ENCODE peak calls at places on chromosomes 11 and 22, in eight cellular contexts. One of them, this sample, is unnamed. For H3K4me1, the result is how much of the 10 kb centered on the place peaks cover.

GRCh38 chr11:33895752-33896137 is 3.9 kb upstream of the LMO2 start:
- DNase-seq in CD8-positive, alpha-beta memory T cell: no peak
- DNase-seq in esophagus muscularis mucosa: no peak
- DNase-seq in IMR-90: no peak
- DNase-seq in naive thymus-derived CD4-positive, alpha-beta T cell: no peak
- DNase-seq in body of pancreas: no peak
- DNase-seq in PC-3: no peak
- DNase-seq in colonic mucosa: no peak
- DNase-seq in this sample: no peak

GRCh38 chr11:13963949-13964770 is 1.6 kb downstream of the SPON1 start:
- DNase-seq in colonic mucosa: peak
- DNase-seq in IMR-90: no peak
- DNase-seq in esophagus muscularis mucosa: no peak
- DNase-seq in body of pancreas: no peak
- DNase-seq in CD8-positive, alpha-beta memory T cell: no peak
- DNase-seq in naive thymus-derived CD4-positive, alpha-beta T cell: peak
- DNase-seq in PC-3: peak
- DNase-seq in this sample: peak

GRCh38 chr22:32020117-32020516 is 22.9 kb upstream of the SLC5A1 start:
- DNase-seq in colonic mucosa: no peak
- DNase-seq in naive thymus-derived CD4-positive, alpha-beta T cell: no peak
- DNase-seq in body of pancreas: no peak
- DNase-seq in CD8-positive, alpha-beta memory T cell: no peak
- DNase-seq in IMR-90: peak
- DNase-seq in esophagus muscularis mucosa: no peak
- DNase-seq in PC-3: peak
- DNase-seq in this sample: no peak

GRCh38 chr22:46085831-46086576 is 64.3 kb upstream of the PPARA start:
- DNase-seq in IMR-90: no peak
- DNase-seq in PC-3: peak
- DNase-seq in CD8-positive, alpha-beta memory T cell: no peak
- DNase-seq in naive thymus-derived CD4-positive, alpha-beta T cell: no peak
- DNase-seq in colonic mucosa: peak
- DNase-seq in esophagus muscularis mucosa: no peak
- DNase-seq in body of pancreas: peak
- DNase-seq in this sample: peak

GRCh38 chr22:39290724-39291161 is 28.7 kb downstream of the RPL3 start:
- DNase-seq in body of pancreas: peak
- DNase-seq in esophagus muscularis mucosa: no peak
- DNase-seq in PC-3: peak
- DNase-seq in CD8-positive, alpha-beta memory T cell: no peak
- DNase-seq in IMR-90: peak
- DNase-seq in colonic mucosa: no peak
- DNase-seq in naive thymus-derived CD4-positive, alpha-beta T cell: no peak
- DNase-seq in this sample: peak

GRCh38 chr11:67466962-67467771 is 1.9 kb downstream of the TMEM134 start:
- DNase-seq in CD8-positive, alpha-beta memory T cell: no peak
- DNase-seq in colonic mucosa: no peak
- DNase-seq in PC-3: no peak
- DNase-seq in body of pancreas: no peak
- DNase-seq in IMR-90: no peak
- DNase-seq in esophagus muscularis mucosa: no peak
- DNase-seq in naive thymus-derived CD4-positive, alpha-beta T cell: no peak
- DNase-seq in this sample: no peak

GRCh38 chr22:48332438-48333322 is 1495.0 kb downstream of the BRD1 start:
- DNase-seq in naive thymus-derived CD4-positive, alpha-beta T cell: no peak
- DNase-seq in body of pancreas: no peak
- DNase-seq in PC-3: no peak
- DNase-seq in CD8-positive, alpha-beta memory T cell: no peak
- DNase-seq in esophagus muscularis mucosa: no peak
- DNase-seq in IMR-90: no peak
- DNase-seq in colonic mucosa: no peak
- DNase-seq in this sample: no peak

GRCh38 chr11:64292458-64293254 is 1.6 kb downstream of the KCNK4 start:
- DNase-seq in IMR-90: no peak
- DNase-seq in body of pancreas: no peak
- DNase-seq in PC-3: no peak
- DNase-seq in naive thymus-derived CD4-positive, alpha-beta T cell: no peak
- DNase-seq in colonic mucosa: no peak
- DNase-seq in esophagus muscularis mucosa: no peak
- DNase-seq in CD8-positive, alpha-beta memory T cell: no peak
- DNase-seq in this sample: no peak

GRCh38 chr11:6548121-6548520 is 51.0 kb downstream of the DNHD1 start:
- DNase-seq in IMR-90: no peak
- DNase-seq in CD8-positive, alpha-beta memory T cell: no peak
- DNase-seq in esophagus muscularis mucosa: no peak
- DNase-seq in naive thymus-derived CD4-positive, alpha-beta T cell: no peak
- DNase-seq in PC-3: no peak
- DNase-seq in colonic mucosa: no peak
- DNase-seq in body of pancreas: no peak
- DNase-seq in this sample: no peak

GRCh38 chr11:15927866-15928217 is 428.5 kb downstream of the SOX6 start:
- DNase-seq in colonic mucosa: no peak
- DNase-seq in naive thymus-derived CD4-positive, alpha-beta T cell: no peak
- DNase-seq in PC-3: no peak
- DNase-seq in body of pancreas: no peak
- DNase-seq in CD8-positive, alpha-beta memory T cell: no peak
- DNase-seq in IMR-90: no peak
- DNase-seq in esophagus muscularis mucosa: no peak
- DNase-seq in this sample: no peak

GRCh38 chr11:127106142-127106541 is 105.6 kb upstream of the KIRREL3 start:
- DNase-seq in IMR-90: peak
- DNase-seq in PC-3: no peak
- DNase-seq in colonic mucosa: no peak
- DNase-seq in CD8-positive, alpha-beta memory T cell: no peak
- DNase-seq in naive thymus-derived CD4-positive, alpha-beta T cell: no peak
- DNase-seq in esophagus muscularis mucosa: peak
- DNase-seq in body of pancreas: peak
- DNase-seq in this sample: no peak

GRCh38 chr11:44309483-44310197 is at the start of gene ALX4:
- DNase-seq in PC-3: peak
- DNase-seq in colonic mucosa: no peak
- DNase-seq in naive thymus-derived CD4-positive, alpha-beta T cell: no peak
- DNase-seq in CD8-positive, alpha-beta memory T cell: no peak
- DNase-seq in esophagus muscularis mucosa: no peak
- DNase-seq in body of pancreas: peak
- DNase-seq in IMR-90: no peak
- DNase-seq in this sample: peak

GRCh38 chr11:26696330-26696729 is 25.5 kb downstream of the SLC5A12 start:
- DNase-seq in PC-3: peak
- DNase-seq in esophagus muscularis mucosa: no peak
- DNase-seq in colonic mucosa: no peak
- DNase-seq in CD8-positive, alpha-beta memory T cell: no peak
- DNase-seq in body of pancreas: no peak
- DNase-seq in naive thymus-derived CD4-positive, alpha-beta T cell: no peak
- DNase-seq in IMR-90: no peak
- DNase-seq in this sample: no peak

GRCh38 chr11:2150206-2150847 is 10.7 kb downstream of the INS start:
- DNase-seq in CD8-positive, alpha-beta memory T cell: no peak
- DNase-seq in IMR-90: peak
- DNase-seq in PC-3: peak
- DNase-seq in naive thymus-derived CD4-positive, alpha-beta T cell: no peak
- DNase-seq in body of pancreas: no peak
- DNase-seq in colonic mucosa: no peak
- DNase-seq in esophagus muscularis mucosa: no peak
- DNase-seq in this sample: peak

GRCh38 chr11:11267312-11267711 is 85.7 kb downstream of the CSNK2A3 start:
- DNase-seq in colonic mucosa: no peak
- DNase-seq in body of pancreas: no peak
- DNase-seq in esophagus muscularis mucosa: no peak
- DNase-seq in naive thymus-derived CD4-positive, alpha-beta T cell: no peak
- DNase-seq in PC-3: peak
- DNase-seq in CD8-positive, alpha-beta memory T cell: no peak
- DNase-seq in IMR-90: no peak
- DNase-seq in this sample: no peak

GRCh38 chr11:128516886-128517285 is 70.5 kb downstream of the ETS1 start:
- DNase-seq in esophagus muscularis mucosa: peak
- DNase-seq in colonic mucosa: no peak
- DNase-seq in IMR-90: no peak
- DNase-seq in PC-3: no peak
- DNase-seq in body of pancreas: no peak
- DNase-seq in naive thymus-derived CD4-positive, alpha-beta T cell: no peak
- DNase-seq in CD8-positive, alpha-beta memory T cell: no peak
- DNase-seq in this sample: no peak
- H3K27ac ChIP-seq in esophagus muscularis mucosa: peak
- H3K27ac ChIP-seq in colonic mucosa: peak
- H3K27ac ChIP-seq in IMR-90: no peak
- H3K27ac ChIP-seq in PC-3: no peak
- H3K27ac ChIP-seq in body of pancreas: peak
- H3K27ac ChIP-seq in naive thymus-derived CD4-positive, alpha-beta T cell: peak
- H3K27ac ChIP-seq in CD8-positive, alpha-beta memory T cell: peak
- H3K27ac ChIP-seq in this sample: peak

GRCh38 chr22:40409613-40410113 is 39.3 kb downstream of the SGSM3 start:
- DNase-seq in PC-3: no peak
- DNase-seq in naive thymus-derived CD4-positive, alpha-beta T cell: no peak
- DNase-seq in colonic mucosa: no peak
- DNase-seq in CD8-positive, alpha-beta memory T cell: no peak
- DNase-seq in IMR-90: no peak
- DNase-seq in body of pancreas: no peak
- DNase-seq in esophagus muscularis mucosa: no peak
- DNase-seq in this sample: no peak

GRCh38 chr22:40410731-40411505 is 40.5 kb downstream of the SGSM3 start:
- DNase-seq in IMR-90: no peak
- DNase-seq in esophagus muscularis mucosa: no peak
- DNase-seq in naive thymus-derived CD4-positive, alpha-beta T cell: no peak
- DNase-seq in colonic mucosa: no peak
- DNase-seq in PC-3: no peak
- DNase-seq in CD8-positive, alpha-beta memory T cell: no peak
- DNase-seq in body of pancreas: no peak
- DNase-seq in this sample: no peak

GRCh38 chr22:40412441-40412840 is 42.0 kb downstream of the SGSM3 start:
- DNase-seq in esophagus muscularis mucosa: no peak
- DNase-seq in IMR-90: no peak
- DNase-seq in colonic mucosa: no peak
- DNase-seq in CD8-positive, alpha-beta memory T cell: no peak
- DNase-seq in PC-3: no peak
- DNase-seq in body of pancreas: no peak
- DNase-seq in naive thymus-derived CD4-positive, alpha-beta T cell: no peak
- DNase-seq in this sample: no peak

GRCh38 chr22:40410272-40410671 is 39.9 kb downstream of the SGSM3 start:
- DNase-seq in esophagus muscularis mucosa: no peak
- DNase-seq in CD8-positive, alpha-beta memory T cell: no peak
- DNase-seq in colonic mucosa: no peak
- DNase-seq in naive thymus-derived CD4-positive, alpha-beta T cell: no peak
- DNase-seq in PC-3: peak
- DNase-seq in IMR-90: no peak
- DNase-seq in body of pancreas: no peak
- DNase-seq in this sample: peak

GRCh38 chr22:40411506-40411861 is 41.1 kb downstream of the SGSM3 start:
- DNase-seq in body of pancreas: no peak
- DNase-seq in PC-3: no peak
- DNase-seq in naive thymus-derived CD4-positive, alpha-beta T cell: no peak
- DNase-seq in esophagus muscularis mucosa: no peak
- DNase-seq in IMR-90: no peak
- DNase-seq in colonic mucosa: no peak
- DNase-seq in CD8-positive, alpha-beta memory T cell: no peak
- DNase-seq in this sample: no peak
- H3K4me1 ChIP-seq in body of pancreas: under half
- H3K4me1 ChIP-seq in PC-3: under half
- H3K4me1 ChIP-seq in naive thymus-derived CD4-positive, alpha-beta T cell: under half
- H3K4me1 ChIP-seq in esophagus muscularis mucosa: under half
- H3K4me1 ChIP-seq in IMR-90: under half
- H3K4me1 ChIP-seq in colonic mucosa: under half
- H3K4me1 ChIP-seq in CD8-positive, alpha-beta memory T cell: under half
- H3K4me1 ChIP-seq in this sample: under half

DNA sequence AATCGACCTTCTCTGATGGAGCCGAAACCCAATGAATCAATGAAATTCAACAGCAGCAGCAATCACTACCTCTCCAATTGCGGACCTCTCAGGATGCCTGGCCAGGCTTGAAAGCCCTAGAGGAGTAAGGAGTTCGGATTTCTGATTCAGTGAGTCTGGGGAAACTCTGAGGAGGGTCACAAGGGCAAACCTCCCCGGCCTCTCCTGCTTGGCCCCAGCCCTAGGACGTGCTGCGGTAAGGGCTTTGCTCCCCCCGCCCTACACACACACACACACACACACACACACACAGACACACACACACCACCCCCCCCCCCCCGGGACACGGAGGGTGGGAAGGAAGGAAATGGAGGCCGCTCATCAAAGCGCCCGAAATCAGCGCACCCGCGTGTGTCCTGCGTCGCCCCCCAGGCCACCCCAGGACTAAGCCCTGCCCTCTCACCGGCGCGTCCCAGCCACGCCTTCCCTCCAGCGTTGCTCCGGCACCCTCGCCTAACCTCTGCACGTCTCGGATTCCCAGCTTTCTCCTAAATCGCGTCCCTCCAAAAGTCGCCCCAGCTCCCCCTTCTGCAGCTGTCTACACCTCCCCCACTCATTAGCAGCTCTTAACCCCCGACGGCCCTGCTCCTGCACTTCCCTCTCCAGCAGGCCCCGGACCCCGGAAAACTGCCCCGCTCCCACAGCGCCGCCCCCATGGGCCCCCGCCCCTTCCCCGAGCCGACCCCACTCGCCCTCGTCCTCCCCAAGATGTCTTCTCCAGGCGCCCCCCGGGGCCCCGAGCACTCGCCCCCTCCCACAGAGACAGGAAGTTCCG is 680 bp downstream of the PACSIN2 start:
- DNase-seq in esophagus muscularis mucosa: no peak
- DNase-seq in colonic mucosa: peak
- DNase-seq in CD8-positive, alpha-beta memory T cell: peak
- DNase-seq in PC-3: peak
- DNase-seq in body of pancreas: peak
- DNase-seq in naive thymus-derived CD4-positive, alpha-beta T cell: peak
- DNase-seq in IMR-90: no peak
- DNase-seq in this sample: peak
- H3K27ac ChIP-seq in esophagus muscularis mucosa: peak
- H3K27ac ChIP-seq in colonic mucosa: peak
- H3K27ac ChIP-seq in CD8-positive, alpha-beta memory T cell: peak
- H3K27ac ChIP-seq in PC-3: no peak
- H3K27ac ChIP-seq in body of pancreas: peak
- H3K27ac ChIP-seq in naive thymus-derived CD4-positive, alpha-beta T cell: peak
- H3K27ac ChIP-seq in IMR-90: peak
- H3K27ac ChIP-seq in this sample: peak

DNA sequence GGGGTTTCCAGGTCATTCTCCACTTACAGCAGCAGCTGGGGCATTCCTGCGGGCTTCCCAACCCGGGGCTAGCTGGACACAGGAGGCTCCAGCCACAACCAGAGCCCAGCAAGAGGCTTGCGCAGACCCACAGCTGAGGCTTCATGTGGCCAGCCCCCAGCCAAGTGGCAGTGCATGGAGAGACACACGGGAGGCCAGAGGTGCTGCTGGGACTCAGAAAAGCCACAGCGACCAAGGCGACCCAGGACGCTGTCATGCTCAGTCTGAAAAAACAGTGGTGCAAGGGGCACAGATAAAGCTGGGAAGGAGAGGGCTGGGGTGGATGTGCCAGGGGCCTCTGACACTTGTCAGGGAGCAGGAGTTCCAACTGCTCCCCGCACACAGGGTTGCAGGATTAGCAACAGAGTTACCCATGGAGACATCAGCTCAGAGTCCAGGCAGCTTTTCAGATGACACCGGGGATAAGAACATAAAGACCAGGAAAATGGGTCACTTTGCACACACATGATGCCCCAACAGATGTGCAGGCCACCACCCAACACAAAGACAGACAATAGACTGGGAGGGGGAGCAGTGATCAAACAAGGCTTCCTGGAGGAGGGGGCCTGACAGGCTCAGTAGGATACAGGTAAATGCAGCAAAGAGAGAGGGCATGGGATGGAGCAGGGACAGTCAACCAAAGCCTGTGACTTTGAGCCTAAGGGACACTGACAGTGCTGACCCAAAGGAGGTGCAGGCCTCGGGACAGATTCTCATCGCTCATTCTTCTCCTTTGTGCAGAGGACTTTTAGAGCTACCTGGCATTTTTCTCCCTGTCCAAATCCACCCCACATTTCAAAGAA is 6.9 kb upstream of the NEAT1 start:
- DNase-seq in PC-3: no peak
- DNase-seq in esophagus muscularis mucosa: no peak
- DNase-seq in body of pancreas: no peak
- DNase-seq in IMR-90: no peak
- DNase-seq in naive thymus-derived CD4-positive, alpha-beta T cell: no peak
- DNase-seq in colonic mucosa: no peak
- DNase-seq in CD8-positive, alpha-beta memory T cell: no peak
- DNase-seq in this sample: no peak
- H3K4me1 ChIP-seq in PC-3: under half
- H3K4me1 ChIP-seq in esophagus muscularis mucosa: half or more
- H3K4me1 ChIP-seq in body of pancreas: half or more
- H3K4me1 ChIP-seq in IMR-90: under half
- H3K4me1 ChIP-seq in naive thymus-derived CD4-positive, alpha-beta T cell: under half
- H3K4me1 ChIP-seq in colonic mucosa: under half
- H3K4me1 ChIP-seq in CD8-positive, alpha-beta memory T cell: half or more
- H3K4me1 ChIP-seq in this sample: under half